ENCODE peak calls at places on chromosomes 5 and 9, in ten cellular contexts. Q, W, H, O, V, F, P, Y, M and T are unnamed samples.

GRCh38 chr5:16871746-16872339 is 64.2 kb downstream of the MYO10 start:
- DNase-seq in Q (no peak), W (no peak), H (no peak), O (no peak), V (no peak), F (no peak), P (no peak), Y (no peak), M (no peak), T (no peak)

GRCh38 chr9:16344343-16344742 is 526.1 kb downstream of the BNC2 start:
- DNase-seq in Q (no peak), W (no peak), H (no peak), O (no peak), V (no peak), F (no peak), P (no peak), Y (no peak), M (no peak), T (peak; percentile 96)

GRCh38 chr9:94801685-94802084 is 75.2 kb downstream of the AOPEP start:
- DNase-seq in Q (no peak), W (no peak), H (no peak), O (no peak), V (no peak), F (no peak), P (no peak), Y (no peak), M (no peak), T (no peak)

GRCh38 chr9:81116340-81117207 is 572.8 kb downstream of the TLE1 start:
- DNase-seq in Q (no peak), W (no peak), H (no peak), O (no peak), V (no peak), F (no peak), P (no peak), Y (no peak), M (no peak), T (no peak)

GRCh38 chr5:78113689-78114088 is 180.8 kb downstream of the AP3B1 start:
- DNase-seq in Q (no peak), W (no peak), H (no peak), O (no peak), V (no peak), F (peak; percentile 24), P (no peak), Y (no peak), M (no peak), T (no peak)

GRCh38 chr5:147949711-147950573 is 43.6 kb upstream of the C5orf46 start:
- DNase-seq in Q (no peak), W (no peak), H (no peak), O (no peak), V (peak; percentile 18), F (peak; percentile 30), P (no peak), Y (no peak), M (no peak), T (peak; percentile 22)

GRCh38 chr5:76601470-76601869 is 21.7 kb downstream of the F2RL2 start:
- DNase-seq in Q (no peak), W (no peak), H (peak; percentile 29), O (no peak), V (peak; percentile 48), F (peak; percentile 57), P (no peak), Y (peak; percentile 46), M (no peak), T (peak; percentile 61)

GRCh38 chr5:123035320-123035949 is 1.1 kb downstream of the PPIC start:
- DNase-seq in Q (no peak), W (no peak), H (peak; percentile 26), O (peak; percentile 81), V (peak; percentile 11), F (peak; percentile 14), P (peak; percentile 33), Y (no peak), M (peak; percentile 69), T (no peak)

GRCh38 chr5:130386155-130386554 is 481.9 kb downstream of the CHSY3 start:
- DNase-seq in Q (no peak), W (no peak), H (no peak), O (no peak), V (no peak), F (no peak), P (no peak), Y (no peak), M (no peak), T (no peak)

GRCh38 chr9:136975624-136976023 is 1.7 kb upstream of the PTGDS start:
- DNase-seq in Q (no peak), W (no peak), H (peak; percentile 55), O (no peak), V (no peak), F (peak; percentile 90), P (peak; percentile 73), Y (peak; percentile 33), M (no peak), T (peak; percentile 45)

GRCh38 chr9:127634021-127634420 is 21.9 kb downstream of the STXBP1 start:
- DNase-seq in Q (no peak), W (no peak), H (peak; percentile 51), O (peak; percentile 16), V (no peak), F (no peak), P (peak; percentile 41), Y (no peak), M (no peak), T (peak; percentile 69)

GRCh38 chr5:98042521-98042920 is 730.9 kb upstream of the RGMB start:
- DNase-seq in Q (no peak), W (no peak), H (no peak), O (no peak), V (no peak), F (no peak), P (no peak), Y (no peak), M (no peak), T (no peak)

GRCh38 chr5:124634820-124635323 is 111.6 kb downstream of the ZNF608 start:
- DNase-seq in Q (no peak), W (no peak), H (no peak), O (no peak), V (no peak), F (no peak), P (no peak), Y (no peak), M (no peak), T (no peak)

GRCh38 chr9:129182625-129183494 is 4.8 kb upstream of the IER5L start:
- DNase-seq in Q (no peak), W (no peak), H (peak; percentile 79), O (no peak), V (no peak), F (no peak), P (no peak), Y (no peak), M (no peak), T (peak; percentile 26)

GRCh38 chr9:89370593-89370992 is 52.3 kb downstream of the SECISBP2 start:
- DNase-seq in Q (no peak), W (no peak), H (no peak), O (no peak), V (no peak), F (no peak), P (no peak), Y (no peak), M (no peak), T (no peak)

GRCh38 chr5:132315529-132316067 is 21.4 kb downstream of the SLC22A4 start:
- DNase-seq in Q (no peak), W (no peak), H (no peak), O (no peak), V (no peak), F (no peak), P (no peak), Y (no peak), M (no peak), T (no peak)

GRCh38 chr5:163586431-163587033 is 81.1 kb downstream of the MAT2B start:
- DNase-seq in Q (no peak), W (no peak), H (no peak), O (no peak), V (no peak), F (no peak), P (no peak), Y (no peak), M (no peak), T (no peak)

GRCh38 chr9:98429613-98430012 is 174.2 kb upstream of the TBC1D2 start:
- DNase-seq in Q (no peak), W (no peak), H (no peak), O (no peak), V (no peak), F (peak; percentile 11), P (no peak), Y (no peak), M (peak; percentile 38), T (peak; percentile 36)

GRCh38 chr5:78326930-78327329 is 32.4 kb upstream of the AP3B1 start:
- DNase-seq in Q (no peak), W (no peak), H (no peak), O (no peak), V (no peak), F (no peak), P (no peak), Y (no peak), M (no peak), T (no peak)

GRCh38 chr5:124963236-124963929 is 216.9 kb upstream of the ZNF608 start:
- DNase-seq in Q (no peak), W (no peak), H (no peak), O (no peak), V (no peak), F (no peak), P (no peak), Y (no peak), M (no peak), T (peak; percentile 38)

GRCh38 chr9:98924971-98925820 is 18.5 kb upstream of the COL15A1 start:
- DNase-seq in Q (no peak), W (no peak), H (no peak), O (no peak), V (no peak), F (no peak), P (no peak), Y (no peak), M (no peak), T (no peak)

GRCh38 chr5:59618644-59619043 is 274.9 kb downstream of the PDE4D start:
- DNase-seq in Q (no peak), W (no peak), H (no peak), O (no peak), V (no peak), F (no peak), P (no peak), Y (no peak), M (no peak), T (no peak)

GRCh38 chr9:115969096-115969495 is 184.5 kb upstream of the PAPPA start:
- DNase-seq in Q (no peak), W (no peak), H (no peak), O (no peak), V (no peak), F (no peak), P (no peak), Y (no peak), M (no peak), T (peak; percentile 66)

GRCh38 chr5:67065237-67065636 is 131.4 kb downstream of the CD180 start:
- DNase-seq in Q (no peak), W (no peak), H (no peak), O (no peak), V (no peak), F (no peak), P (no peak), Y (no peak), M (no peak), T (no peak)

GRCh38 chr5:81187885-81188284 is 45.2 kb upstream of the CKMT2 start:
- DNase-seq in Q (no peak), W (no peak), H (no peak), O (no peak), V (no peak), F (no peak), P (peak; percentile 68), Y (no peak), M (no peak), T (no peak)

GRCh38 chr9:82313697-82314096 is 325.1 kb downstream of the SPATA31D1 start:
- DNase-seq in Q (no peak), W (no peak), H (no peak), O (no peak), V (no peak), F (no peak), P (no peak), Y (no peak), M (no peak), T (no peak)

GRCh38 chr9:89592963-89593775 is 11.6 kb upstream of the GADD45G start:
- DNase-seq in Q (no peak), W (no peak), H (peak; percentile 33), O (no peak), V (peak; percentile 44), F (no peak), P (no peak), Y (peak; percentile 3), M (no peak), T (peak; percentile 45)

GRCh38 chr5:139667730-139668063 is 19.5 kb downstream of the CXXC5 start:
- DNase-seq in Q (no peak), W (no peak), H (no peak), O (no peak), V (no peak), F (no peak), P (no peak), Y (no peak), M (no peak), T (peak; percentile 32)